ENCODE peak calls at places on chromosomes 2 and 18, in five cellular contexts. One of them, this sample, is unnamed.

GRCh38 chr2:41940715-41941114 is 107.1 kb upstream of the PKDCC start:
- DNase-seq in right cardiac atrium: peak; percentile 44
- DNase-seq in cardiac muscle cell: no peak
- DNase-seq in sigmoid colon: no peak
- DNase-seq in lung: no peak
- DNase-seq in this sample: no peak

GRCh38 chr2:17522303-17522702 is 4.1 kb upstream of the RAD51AP2 start:
- DNase-seq in right cardiac atrium: no peak
- DNase-seq in cardiac muscle cell: no peak
- DNase-seq in sigmoid colon: no peak
- DNase-seq in lung: no peak
- DNase-seq in this sample: no peak

GRCh38 chr18:2883137-2883671 is 36.4 kb downstream of the EMILIN2 start:
- DNase-seq in right cardiac atrium: no peak
- DNase-seq in cardiac muscle cell: peak; percentile 30
- DNase-seq in sigmoid colon: no peak
- DNase-seq in lung: peak; percentile 27
- DNase-seq in this sample: no peak

GRCh38 chr18:51290864-51291263 is 93.4 kb upstream of the MEX3C start:
- DNase-seq in right cardiac atrium: no peak
- DNase-seq in cardiac muscle cell: no peak
- DNase-seq in sigmoid colon: no peak
- DNase-seq in lung: no peak
- DNase-seq in this sample: no peak

GRCh38 chr2:206160124-206160806 is 570 bp downstream of the EEF1B2 start:
- DNase-seq in right cardiac atrium: no peak
- DNase-seq in cardiac muscle cell: peak; percentile 70
- DNase-seq in sigmoid colon: no peak
- DNase-seq in lung: no peak
- DNase-seq in this sample: no peak

GRCh38 chr18:23588836-23589560 is 2.7 kb upstream of the NPC1 start:
- DNase-seq in right cardiac atrium: no peak
- DNase-seq in cardiac muscle cell: no peak
- DNase-seq in sigmoid colon: no peak
- DNase-seq in lung: no peak
- DNase-seq in this sample: no peak

GRCh38 chr2:123101434-123101833 is 923.7 kb upstream of the CNTNAP5 start:
- DNase-seq in right cardiac atrium: no peak
- DNase-seq in cardiac muscle cell: no peak
- DNase-seq in sigmoid colon: no peak
- DNase-seq in lung: no peak
- DNase-seq in this sample: no peak

GRCh38 chr2:25043241-25043867 is 1.5 kb downstream of the EFR3B start:
- DNase-seq in right cardiac atrium: no peak
- DNase-seq in cardiac muscle cell: peak; percentile 24
- DNase-seq in sigmoid colon: peak; percentile 46
- DNase-seq in lung: no peak
- DNase-seq in this sample: no peak

GRCh38 chr2:7819860-7820259 is 862.0 kb upstream of the ID2 start:
- DNase-seq in right cardiac atrium: no peak
- DNase-seq in cardiac muscle cell: no peak
- DNase-seq in sigmoid colon: no peak
- DNase-seq in lung: no peak
- DNase-seq in this sample: no peak

GRCh38 chr18:519019-519879 is 18.7 kb upstream of the COLEC12 start:
- DNase-seq in right cardiac atrium: peak; percentile 63
- DNase-seq in cardiac muscle cell: peak; percentile 12
- DNase-seq in sigmoid colon: peak; percentile 85
- DNase-seq in lung: peak; percentile 42
- DNase-seq in this sample: peak; percentile 59

GRCh38 chr2:31398881-31399280 is 15.7 kb downstream of the XDH start:
- DNase-seq in right cardiac atrium: no peak
- DNase-seq in cardiac muscle cell: no peak
- DNase-seq in sigmoid colon: no peak
- DNase-seq in lung: no peak
- DNase-seq in this sample: no peak

GRCh38 chr18:28854964-28855363 is 678.0 kb upstream of the CDH2 start:
- DNase-seq in right cardiac atrium: no peak
- DNase-seq in cardiac muscle cell: peak; percentile 7
- DNase-seq in sigmoid colon: no peak
- DNase-seq in lung: no peak
- DNase-seq in this sample: no peak

GRCh38 chr2:9770308-9771100 is 72.8 kb upstream of the TAF1B start:
- DNase-seq in right cardiac atrium: peak; percentile 71
- DNase-seq in cardiac muscle cell: peak; percentile 73
- DNase-seq in sigmoid colon: peak; percentile 86
- DNase-seq in lung: peak; percentile 54
- DNase-seq in this sample: peak; percentile 84

DNA sequence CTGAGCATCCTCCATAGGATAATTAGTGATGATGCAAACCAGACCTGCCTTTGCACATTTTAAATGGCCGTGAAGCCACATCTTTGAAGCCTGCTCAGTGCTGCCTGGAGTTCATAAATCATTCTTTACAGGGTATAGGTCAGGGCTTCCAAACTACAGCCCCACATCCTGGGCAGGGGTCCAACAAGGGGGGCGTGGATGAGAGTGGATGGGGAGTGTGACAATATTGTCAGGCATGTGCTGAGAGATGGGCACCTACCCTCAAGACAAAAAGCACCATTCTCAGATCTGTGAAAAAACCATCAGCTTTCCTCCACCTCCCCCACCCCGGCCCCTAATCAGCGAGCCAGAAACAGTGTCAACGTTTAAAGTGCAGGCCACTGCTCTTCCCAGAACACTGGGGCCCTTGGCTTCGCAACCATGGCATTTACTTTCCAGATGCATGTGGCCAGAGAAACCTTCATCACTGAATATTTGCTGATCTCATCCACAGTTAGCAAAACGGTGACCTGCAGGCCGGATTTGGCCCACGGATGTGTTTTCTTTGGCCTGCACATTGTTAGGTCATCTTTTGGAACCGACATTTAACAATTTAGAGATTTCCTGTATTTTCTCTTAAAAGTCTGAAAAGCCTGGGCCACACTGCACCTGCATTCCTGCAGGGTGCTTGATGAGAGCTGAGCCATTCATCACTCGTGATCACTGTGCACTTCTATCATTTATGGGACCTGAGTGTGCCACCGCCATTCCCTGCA is 130.7 kb downstream of the ANKRD44 start:
- DNase-seq in right cardiac atrium: peak; percentile 53
- DNase-seq in cardiac muscle cell: no peak
- DNase-seq in sigmoid colon: peak; percentile 70
- DNase-seq in lung: no peak
- DNase-seq in this sample: no peak
- H3K27ac ChIP-seq in right cardiac atrium: no peak overlapping the region
- H3K27ac ChIP-seq in cardiac muscle cell: no peak overlapping the region
- H3K27ac ChIP-seq in sigmoid colon: peak overlapping the region; percentile 57
- H3K27ac ChIP-seq in lung: peak overlapping the region; percentile 31
- H3K27ac ChIP-seq in this sample: no peak overlapping the region

GRCh38 chr2:218407717-218408116 is 8.0 kb downstream of the CTDSP1 start:
- DNase-seq in right cardiac atrium: no peak
- DNase-seq in cardiac muscle cell: no peak
- DNase-seq in sigmoid colon: peak; percentile 70
- DNase-seq in lung: no peak
- DNase-seq in this sample: no peak
- H3K4me3 ChIP-seq in right cardiac atrium: no peak overlapping the region
- H3K4me3 ChIP-seq in cardiac muscle cell: no peak overlapping the region
- H3K4me3 ChIP-seq in sigmoid colon: no peak overlapping the region
- H3K4me3 ChIP-seq in lung: no peak overlapping the region
- H3K4me3 ChIP-seq in this sample: no peak overlapping the region

GRCh38 chr2:231573698-231574421 is 18.8 kb upstream of the TEX44 start:
- DNase-seq in right cardiac atrium: no peak
- DNase-seq in cardiac muscle cell: no peak
- DNase-seq in sigmoid colon: no peak
- DNase-seq in lung: no peak
- DNase-seq in this sample: no peak

GRCh38 chr2:231570903-231571302 is 21.8 kb upstream of the TEX44 start:
- DNase-seq in right cardiac atrium: no peak
- DNase-seq in cardiac muscle cell: no peak
- DNase-seq in sigmoid colon: no peak
- DNase-seq in lung: no peak
- DNase-seq in this sample: no peak

GRCh38 chr2:231573096-231573495 is 19.6 kb upstream of the TEX44 start:
- DNase-seq in right cardiac atrium: no peak
- DNase-seq in cardiac muscle cell: no peak
- DNase-seq in sigmoid colon: no peak
- DNase-seq in lung: no peak
- DNase-seq in this sample: no peak

GRCh38 chr2:231568785-231569435 is 23.8 kb upstream of the TEX44 start:
- DNase-seq in right cardiac atrium: no peak
- DNase-seq in cardiac muscle cell: no peak
- DNase-seq in sigmoid colon: no peak
- DNase-seq in lung: no peak
- DNase-seq in this sample: no peak

GRCh38 chr2:231571810-231572209 is 20.9 kb upstream of the TEX44 start:
- DNase-seq in right cardiac atrium: no peak
- DNase-seq in cardiac muscle cell: no peak
- DNase-seq in sigmoid colon: no peak
- DNase-seq in lung: no peak
- DNase-seq in this sample: no peak
- H3K4me1 ChIP-seq in right cardiac atrium: no peaks in the 10 kb centered on the region
- H3K4me1 ChIP-seq in cardiac muscle cell: no peaks in the 10 kb centered on the region
- H3K4me1 ChIP-seq in sigmoid colon: no peaks in the 10 kb centered on the region
- H3K4me1 ChIP-seq in lung: no peaks in the 10 kb centered on the region
- H3K4me1 ChIP-seq in this sample: no peaks in the 10 kb centered on the region

DNA sequence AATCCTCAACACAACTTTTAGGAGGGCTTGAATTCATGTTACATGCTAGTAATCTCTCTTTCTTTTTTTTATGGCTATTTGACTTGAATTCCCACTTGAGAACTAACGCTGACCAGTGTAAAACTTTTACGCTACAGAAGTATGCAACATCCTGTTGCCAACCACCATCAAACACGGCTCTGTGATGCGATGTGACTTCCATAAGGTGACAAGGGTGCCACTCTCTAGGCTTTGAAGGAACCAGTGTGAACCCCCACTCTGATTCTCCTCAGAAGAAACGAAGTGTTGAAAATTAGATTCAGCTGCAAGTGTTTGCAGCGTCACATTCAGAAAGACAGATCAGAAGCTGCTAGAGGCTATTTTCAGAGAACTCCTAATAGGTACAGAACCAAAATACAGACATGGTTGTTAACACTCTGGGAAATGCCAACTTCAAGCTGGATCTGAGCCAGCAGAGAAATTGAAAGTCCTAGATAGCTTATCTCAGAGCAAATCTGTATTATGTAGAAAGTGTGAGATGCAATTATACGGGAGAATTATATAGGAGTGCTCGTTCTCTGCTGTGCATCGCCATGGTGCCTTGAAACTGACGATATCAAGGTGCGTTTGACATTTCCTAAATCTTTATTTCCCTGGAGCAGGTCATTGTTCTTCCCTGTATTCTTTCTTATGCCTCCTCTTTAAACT is 271.2 kb downstream of the LPIN1 start:
- DNase-seq in right cardiac atrium: no peak
- DNase-seq in cardiac muscle cell: peak; percentile 32
- DNase-seq in sigmoid colon: no peak
- DNase-seq in lung: no peak
- DNase-seq in this sample: no peak
- H3K27ac ChIP-seq in right cardiac atrium: no peak overlapping the region
- H3K27ac ChIP-seq in cardiac muscle cell: peak overlapping the region; percentile 39
- H3K27ac ChIP-seq in sigmoid colon: no peak overlapping the region
- H3K27ac ChIP-seq in lung: no peak overlapping the region
- H3K27ac ChIP-seq in this sample: no peak overlapping the region

GRCh38 chr2:71000780-71001591 is 6.3 kb upstream of the TEX261 start:
- DNase-seq in right cardiac atrium: peak; percentile 75
- DNase-seq in cardiac muscle cell: peak; percentile 68
- DNase-seq in sigmoid colon: peak; percentile 83
- DNase-seq in lung: peak; percentile 80
- DNase-seq in this sample: peak; percentile 84
- H3K4me3 ChIP-seq in right cardiac atrium: no peak overlapping the region
- H3K4me3 ChIP-seq in cardiac muscle cell: no peak overlapping the region
- H3K4me3 ChIP-seq in sigmoid colon: peak overlapping the region; percentile 11
- H3K4me3 ChIP-seq in lung: no peak overlapping the region
- H3K4me3 ChIP-seq in this sample: peak overlapping the region; percentile 34

DNA sequence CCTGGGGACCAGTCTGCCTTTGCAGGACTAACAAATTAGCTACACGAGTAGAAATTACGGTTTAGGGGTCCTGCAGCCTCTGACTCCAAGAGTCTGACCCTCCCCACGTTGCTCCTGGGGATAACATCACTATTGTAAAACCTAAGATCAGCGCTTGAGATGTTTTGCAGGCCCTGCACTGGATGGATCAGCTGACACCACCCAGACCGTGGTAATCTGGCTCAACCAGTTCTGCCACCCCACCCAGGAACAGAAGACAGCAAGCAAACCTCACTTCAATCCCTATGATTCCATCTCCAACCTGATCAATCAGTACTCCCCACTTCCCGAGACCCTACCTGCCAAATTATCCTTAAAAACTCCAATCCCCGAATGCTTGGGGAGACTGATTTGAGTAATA is 31.7 kb downstream of the NGEF start:
- DNase-seq in right cardiac atrium: no peak
- DNase-seq in cardiac muscle cell: no peak
- DNase-seq in sigmoid colon: no peak
- DNase-seq in lung: no peak
- DNase-seq in this sample: peak; percentile 12
- H3K4me1 ChIP-seq in right cardiac atrium: no peaks in the 10 kb centered on the region
- H3K4me1 ChIP-seq in cardiac muscle cell: no peaks in the 10 kb centered on the region
- H3K4me1 ChIP-seq in sigmoid colon: no peaks in the 10 kb centered on the region
- H3K4me1 ChIP-seq in lung: no peaks in the 10 kb centered on the region
- H3K4me1 ChIP-seq in this sample: peaks cover 6% of the 10 kb centered on the region

DNA sequence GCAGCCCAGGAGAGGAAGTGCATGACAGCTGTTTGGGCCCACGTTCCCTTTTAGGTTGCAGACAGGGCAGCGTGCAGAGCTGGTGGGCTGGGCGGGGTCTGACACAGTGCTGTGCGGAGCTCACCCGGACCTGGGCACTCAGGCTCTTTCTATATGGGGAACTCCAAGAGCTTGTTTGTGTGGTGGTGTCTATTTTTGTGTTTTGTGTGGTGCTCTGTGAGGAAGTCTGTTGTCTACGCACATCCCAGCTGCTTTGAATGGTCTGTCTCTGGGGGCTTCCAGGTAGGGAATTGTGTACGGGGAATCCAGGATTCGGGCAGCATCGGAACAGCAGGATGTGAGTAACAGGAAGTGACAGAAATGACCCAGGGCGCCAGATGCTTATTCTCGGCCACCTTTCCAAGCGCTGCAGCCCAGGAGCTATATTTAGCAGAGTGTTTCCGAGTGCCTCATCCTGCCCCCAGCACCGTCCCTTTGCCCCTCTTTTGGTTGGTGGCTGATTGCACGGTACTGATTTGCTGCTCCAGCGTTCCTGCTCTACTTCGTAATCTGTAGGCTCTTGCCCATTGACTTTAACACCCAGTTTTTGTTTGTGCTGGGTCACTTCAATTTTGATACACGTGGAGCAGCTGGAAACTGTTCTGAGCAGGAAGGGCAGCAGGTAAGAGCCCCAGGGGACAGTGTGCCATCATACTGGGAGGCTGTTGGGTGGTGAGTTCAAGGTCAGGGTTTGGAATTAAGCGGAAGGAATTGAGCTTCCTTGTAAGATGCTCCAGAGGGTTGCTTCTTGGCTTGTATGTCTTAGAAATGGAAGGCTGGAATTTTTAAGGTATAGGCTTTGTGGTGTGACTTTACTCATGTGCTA is 64.7 kb downstream of the DGKD start:
- DNase-seq in right cardiac atrium: peak; percentile 59
- DNase-seq in cardiac muscle cell: peak; percentile 31
- DNase-seq in sigmoid colon: peak; percentile 83
- DNase-seq in lung: no peak
- DNase-seq in this sample: peak; percentile 12
- H3K27ac ChIP-seq in right cardiac atrium: peak overlapping the region; percentile 94
- H3K27ac ChIP-seq in cardiac muscle cell: peak overlapping the region; percentile 19
- H3K27ac ChIP-seq in sigmoid colon: peak overlapping the region; percentile 70
- H3K27ac ChIP-seq in lung: peak overlapping the region; percentile 81
- H3K27ac ChIP-seq in this sample: no peak overlapping the region

This sample was measured in testis.